ENCODE peak calls at places on chromosome 11, in ten cellular contexts. One of them, this sample, is unnamed. For H3K4me1, the result is how much of the 10 kb centered on the place peaks cover.

GRCh38 chr11:57597971-57598830 is 716 bp downstream of the SERPING1 start:
- DNase-seq in thyroid gland: peak
- DNase-seq in lower lobe of right lung: peak
- DNase-seq in neuronal stem cell: peak
- DNase-seq in transverse colon: peak
- DNase-seq in esophagus muscularis mucosa: no peak
- DNase-seq in hepatocyte: peak
- DNase-seq in CD8-positive, alpha-beta T cell: no peak
- DNase-seq in uterus: peak
- DNase-seq in GM23248: peak
- DNase-seq in this sample: peak

GRCh38 chr11:57471496-57471895 is 11.2 kb downstream of the RTN4RL2 start:
- DNase-seq in transverse colon: no peak
- DNase-seq in esophagus muscularis mucosa: no peak
- DNase-seq in lower lobe of right lung: no peak
- DNase-seq in GM23248: no peak
- DNase-seq in thyroid gland: no peak
- DNase-seq in hepatocyte: no peak
- DNase-seq in CD8-positive, alpha-beta T cell: no peak
- DNase-seq in neuronal stem cell: no peak
- DNase-seq in uterus: no peak
- DNase-seq in this sample: no peak

GRCh38 chr11:120710354-120711187 is 199.0 kb downstream of the GRIK4 start:
- DNase-seq in hepatocyte: peak
- DNase-seq in lower lobe of right lung: no peak
- DNase-seq in uterus: peak
- DNase-seq in esophagus muscularis mucosa: no peak
- DNase-seq in neuronal stem cell: peak
- DNase-seq in thyroid gland: no peak
- DNase-seq in CD8-positive, alpha-beta T cell: no peak
- DNase-seq in GM23248: peak
- DNase-seq in transverse colon: peak
- DNase-seq in this sample: peak

GRCh38 chr11:13284776-13285588 is 7.4 kb downstream of the BMAL1 start:
- DNase-seq in uterus: no peak
- DNase-seq in neuronal stem cell: no peak
- DNase-seq in GM23248: no peak
- DNase-seq in lower lobe of right lung: no peak
- DNase-seq in hepatocyte: no peak
- DNase-seq in esophagus muscularis mucosa: no peak
- DNase-seq in transverse colon: no peak
- DNase-seq in thyroid gland: no peak
- DNase-seq in CD8-positive, alpha-beta T cell: no peak
- DNase-seq in this sample: no peak

GRCh38 chr11:124788521-124788920 is 11.7 kb downstream of the MSANTD2 start:
- DNase-seq in CD8-positive, alpha-beta T cell: no peak
- DNase-seq in transverse colon: no peak
- DNase-seq in thyroid gland: no peak
- DNase-seq in esophagus muscularis mucosa: no peak
- DNase-seq in neuronal stem cell: no peak
- DNase-seq in GM23248: peak
- DNase-seq in hepatocyte: no peak
- DNase-seq in lower lobe of right lung: no peak
- DNase-seq in uterus: no peak
- DNase-seq in this sample: no peak

GRCh38 chr11:60145677-60146076 is 37.2 kb downstream of the MS4A6A start:
- DNase-seq in lower lobe of right lung: no peak
- DNase-seq in hepatocyte: no peak
- DNase-seq in uterus: no peak
- DNase-seq in esophagus muscularis mucosa: no peak
- DNase-seq in thyroid gland: no peak
- DNase-seq in GM23248: no peak
- DNase-seq in transverse colon: no peak
- DNase-seq in CD8-positive, alpha-beta T cell: no peak
- DNase-seq in neuronal stem cell: no peak
- DNase-seq in this sample: no peak

GRCh38 chr11:118291453-118291852 is 13.1 kb upstream of the CD3E start:
- DNase-seq in thyroid gland: no peak
- DNase-seq in GM23248: peak
- DNase-seq in CD8-positive, alpha-beta T cell: no peak
- DNase-seq in esophagus muscularis mucosa: no peak
- DNase-seq in uterus: no peak
- DNase-seq in transverse colon: no peak
- DNase-seq in lower lobe of right lung: no peak
- DNase-seq in neuronal stem cell: no peak
- DNase-seq in hepatocyte: no peak
- DNase-seq in this sample: no peak

GRCh38 chr11:4480577-4481539 is 1.6 kb upstream of the OR52K1 start:
- DNase-seq in lower lobe of right lung: no peak
- DNase-seq in GM23248: peak
- DNase-seq in transverse colon: no peak
- DNase-seq in esophagus muscularis mucosa: no peak
- DNase-seq in CD8-positive, alpha-beta T cell: no peak
- DNase-seq in neuronal stem cell: no peak
- DNase-seq in uterus: no peak
- DNase-seq in thyroid gland: no peak
- DNase-seq in hepatocyte: no peak
- DNase-seq in this sample: no peak

GRCh38 chr11:120131941-120132644 is 5.8 kb downstream of the TRIM29 start:
- DNase-seq in uterus: peak
- DNase-seq in CD8-positive, alpha-beta T cell: no peak
- DNase-seq in lower lobe of right lung: peak
- DNase-seq in neuronal stem cell: no peak
- DNase-seq in esophagus muscularis mucosa: no peak
- DNase-seq in hepatocyte: no peak
- DNase-seq in transverse colon: peak
- DNase-seq in GM23248: no peak
- DNase-seq in thyroid gland: no peak
- DNase-seq in this sample: peak

GRCh38 chr11:126700773-126701554 is 299.6 kb downstream of the KIRREL3 start:
- DNase-seq in neuronal stem cell: no peak
- DNase-seq in uterus: no peak
- DNase-seq in hepatocyte: no peak
- DNase-seq in CD8-positive, alpha-beta T cell: no peak
- DNase-seq in esophagus muscularis mucosa: no peak
- DNase-seq in lower lobe of right lung: no peak
- DNase-seq in transverse colon: no peak
- DNase-seq in thyroid gland: no peak
- DNase-seq in GM23248: peak
- DNase-seq in this sample: no peak

GRCh38 chr11:96391698-96392307 is 2.0 kb downstream of the JRKL start:
- DNase-seq in transverse colon: no peak
- DNase-seq in GM23248: peak
- DNase-seq in uterus: no peak
- DNase-seq in hepatocyte: no peak
- DNase-seq in neuronal stem cell: no peak
- DNase-seq in CD8-positive, alpha-beta T cell: no peak
- DNase-seq in esophagus muscularis mucosa: no peak
- DNase-seq in lower lobe of right lung: no peak
- DNase-seq in thyroid gland: no peak
- DNase-seq in this sample: no peak

GRCh38 chr11:120335928-120336640 is at the start of gene ARHGEF12:
- DNase-seq in uterus: peak
- DNase-seq in transverse colon: peak
- DNase-seq in lower lobe of right lung: peak
- DNase-seq in neuronal stem cell: peak
- DNase-seq in thyroid gland: peak
- DNase-seq in GM23248: peak
- DNase-seq in CD8-positive, alpha-beta T cell: peak
- DNase-seq in esophagus muscularis mucosa: peak
- DNase-seq in hepatocyte: peak
- DNase-seq in this sample: peak

GRCh38 chr11:116732740-116733385 is 39.9 kb downstream of the BUD13 start:
- DNase-seq in thyroid gland: peak
- DNase-seq in transverse colon: peak
- DNase-seq in uterus: peak
- DNase-seq in CD8-positive, alpha-beta T cell: peak
- DNase-seq in hepatocyte: peak
- DNase-seq in lower lobe of right lung: peak
- DNase-seq in GM23248: peak
- DNase-seq in neuronal stem cell: peak
- DNase-seq in esophagus muscularis mucosa: no peak
- DNase-seq in this sample: peak

GRCh38 chr11:1335811-1336761 is 26.7 kb upstream of the TOLLIP start:
- DNase-seq in CD8-positive, alpha-beta T cell: peak
- DNase-seq in lower lobe of right lung: peak
- DNase-seq in neuronal stem cell: peak
- DNase-seq in transverse colon: peak
- DNase-seq in uterus: peak
- DNase-seq in thyroid gland: peak
- DNase-seq in esophagus muscularis mucosa: peak
- DNase-seq in hepatocyte: peak
- DNase-seq in GM23248: peak
- DNase-seq in this sample: peak

GRCh38 chr11:63443714-63444113 is 47.3 kb downstream of the PLAAT5 start:
- DNase-seq in uterus: no peak
- DNase-seq in hepatocyte: no peak
- DNase-seq in neuronal stem cell: no peak
- DNase-seq in GM23248: no peak
- DNase-seq in lower lobe of right lung: no peak
- DNase-seq in transverse colon: no peak
- DNase-seq in thyroid gland: no peak
- DNase-seq in esophagus muscularis mucosa: no peak
- DNase-seq in CD8-positive, alpha-beta T cell: no peak
- DNase-seq in this sample: no peak

GRCh38 chr11:34890812-34891211 is 25.4 kb downstream of the APIP start:
- DNase-seq in uterus: no peak
- DNase-seq in neuronal stem cell: no peak
- DNase-seq in thyroid gland: no peak
- DNase-seq in esophagus muscularis mucosa: no peak
- DNase-seq in transverse colon: no peak
- DNase-seq in GM23248: peak
- DNase-seq in lower lobe of right lung: no peak
- DNase-seq in hepatocyte: peak
- DNase-seq in CD8-positive, alpha-beta T cell: no peak
- DNase-seq in this sample: no peak

GRCh38 chr11:107198490-107199007 is 180.3 kb upstream of the GUCY1A2 start:
- DNase-seq in hepatocyte: no peak
- DNase-seq in neuronal stem cell: no peak
- DNase-seq in lower lobe of right lung: no peak
- DNase-seq in CD8-positive, alpha-beta T cell: no peak
- DNase-seq in GM23248: no peak
- DNase-seq in transverse colon: no peak
- DNase-seq in uterus: no peak
- DNase-seq in esophagus muscularis mucosa: no peak
- DNase-seq in thyroid gland: no peak
- DNase-seq in this sample: no peak

GRCh38 chr11:14308114-14308896 is 50.7 kb downstream of the RRAS2 start:
- DNase-seq in lower lobe of right lung: no peak
- DNase-seq in GM23248: peak
- DNase-seq in esophagus muscularis mucosa: no peak
- DNase-seq in transverse colon: no peak
- DNase-seq in CD8-positive, alpha-beta T cell: no peak
- DNase-seq in hepatocyte: peak
- DNase-seq in thyroid gland: no peak
- DNase-seq in uterus: no peak
- DNase-seq in neuronal stem cell: no peak
- DNase-seq in this sample: no peak

GRCh38 chr11:61659413-61660196 is 20.6 kb upstream of the DAGLA start:
- DNase-seq in hepatocyte: no peak
- DNase-seq in neuronal stem cell: no peak
- DNase-seq in thyroid gland: no peak
- DNase-seq in esophagus muscularis mucosa: no peak
- DNase-seq in CD8-positive, alpha-beta T cell: no peak
- DNase-seq in GM23248: no peak
- DNase-seq in transverse colon: no peak
- DNase-seq in lower lobe of right lung: no peak
- DNase-seq in uterus: no peak
- DNase-seq in this sample: no peak

GRCh38 chr11:120031612-120032600 is 106.0 kb downstream of the TRIM29 start:
- DNase-seq in lower lobe of right lung: no peak
- DNase-seq in CD8-positive, alpha-beta T cell: no peak
- DNase-seq in hepatocyte: no peak
- DNase-seq in transverse colon: no peak
- DNase-seq in GM23248: no peak
- DNase-seq in esophagus muscularis mucosa: no peak
- DNase-seq in uterus: no peak
- DNase-seq in neuronal stem cell: no peak
- DNase-seq in thyroid gland: peak
- DNase-seq in this sample: no peak

GRCh38 chr11:17439316-17439782 is 37.3 kb downstream of the ABCC8 start:
- DNase-seq in uterus: no peak
- DNase-seq in neuronal stem cell: no peak
- DNase-seq in hepatocyte: peak
- DNase-seq in transverse colon: no peak
- DNase-seq in CD8-positive, alpha-beta T cell: no peak
- DNase-seq in lower lobe of right lung: no peak
- DNase-seq in GM23248: no peak
- DNase-seq in thyroid gland: peak
- DNase-seq in esophagus muscularis mucosa: no peak
- DNase-seq in this sample: no peak

GRCh38 chr11:11983427-11983826 is 25.0 kb downstream of the DKK3 start:
- DNase-seq in lower lobe of right lung: no peak
- DNase-seq in transverse colon: no peak
- DNase-seq in hepatocyte: no peak
- DNase-seq in CD8-positive, alpha-beta T cell: no peak
- DNase-seq in esophagus muscularis mucosa: no peak
- DNase-seq in thyroid gland: no peak
- DNase-seq in neuronal stem cell: no peak
- DNase-seq in uterus: no peak
- DNase-seq in GM23248: peak
- DNase-seq in this sample: no peak
- H3K4me1 ChIP-seq in lower lobe of right lung: under half
- H3K4me1 ChIP-seq in transverse colon: under half
- H3K4me1 ChIP-seq in hepatocyte: under half
- H3K4me1 ChIP-seq in CD8-positive, alpha-beta T cell: under half
- H3K4me1 ChIP-seq in esophagus muscularis mucosa: under half
- H3K4me1 ChIP-seq in thyroid gland: under half
- H3K4me1 ChIP-seq in neuronal stem cell: under half
- H3K4me1 ChIP-seq in uterus: under half
- H3K4me1 ChIP-seq in GM23248: half or more
- H3K4me1 ChIP-seq in this sample: under half

GRCh38 chr11:86138958-86139357 is 70.1 kb upstream of the PICALM start:
- DNase-seq in thyroid gland: no peak
- DNase-seq in transverse colon: no peak
- DNase-seq in neuronal stem cell: no peak
- DNase-seq in CD8-positive, alpha-beta T cell: no peak
- DNase-seq in GM23248: no peak
- DNase-seq in uterus: no peak
- DNase-seq in hepatocyte: no peak
- DNase-seq in esophagus muscularis mucosa: no peak
- DNase-seq in lower lobe of right lung: no peak
- DNase-seq in this sample: no peak
- H3K4me3 ChIP-seq in thyroid gland: no peak
- H3K4me3 ChIP-seq in transverse colon: no peak
- H3K4me3 ChIP-seq in neuronal stem cell: no peak
- H3K4me3 ChIP-seq in CD8-positive, alpha-beta T cell: no peak
- H3K4me3 ChIP-seq in GM23248: no peak
- H3K4me3 ChIP-seq in uterus: no peak
- H3K4me3 ChIP-seq in hepatocyte: no peak
- H3K4me3 ChIP-seq in esophagus muscularis mucosa: no peak
- H3K4me3 ChIP-seq in lower lobe of right lung: no peak
- H3K4me3 ChIP-seq in this sample: no peak

GRCh38 chr11:72413914-72414628 is 20.3 kb downstream of the CLPB start:
- DNase-seq in hepatocyte: peak
- DNase-seq in GM23248: peak
- DNase-seq in CD8-positive, alpha-beta T cell: peak
- DNase-seq in thyroid gland: peak
- DNase-seq in neuronal stem cell: peak
- DNase-seq in uterus: peak
- DNase-seq in transverse colon: peak
- DNase-seq in lower lobe of right lung: peak
- DNase-seq in esophagus muscularis mucosa: peak
- DNase-seq in this sample: peak
- H3K27ac ChIP-seq in hepatocyte: peak
- H3K27ac ChIP-seq in GM23248: no peak
- H3K27ac ChIP-seq in CD8-positive, alpha-beta T cell: no peak
- H3K27ac ChIP-seq in thyroid gland: peak
- H3K27ac ChIP-seq in neuronal stem cell: no peak
- H3K27ac ChIP-seq in uterus: no peak
- H3K27ac ChIP-seq in transverse colon: no peak
- H3K27ac ChIP-seq in lower lobe of right lung: peak
- H3K27ac ChIP-seq in esophagus muscularis mucosa: no peak
- H3K27ac ChIP-seq in this sample: peak

GRCh38 chr11:102467853-102468580 is 15.5 kb upstream of the TMEM123 start:
- DNase-seq in GM23248: no peak
- DNase-seq in esophagus muscularis mucosa: peak
- DNase-seq in lower lobe of right lung: no peak
- DNase-seq in hepatocyte: no peak
- DNase-seq in transverse colon: no peak
- DNase-seq in uterus: no peak
- DNase-seq in CD8-positive, alpha-beta T cell: no peak
- DNase-seq in neuronal stem cell: no peak
- DNase-seq in thyroid gland: no peak
- DNase-seq in this sample: no peak
- H3K4me1 ChIP-seq in GM23248: under half
- H3K4me1 ChIP-seq in esophagus muscularis mucosa: under half
- H3K4me1 ChIP-seq in lower lobe of right lung: under half
- H3K4me1 ChIP-seq in hepatocyte: under half
- H3K4me1 ChIP-seq in transverse colon: half or more
- H3K4me1 ChIP-seq in uterus: under half
- H3K4me1 ChIP-seq in CD8-positive, alpha-beta T cell: half or more
- H3K4me1 ChIP-seq in neuronal stem cell: under half
- H3K4me1 ChIP-seq in thyroid gland: under half
- H3K4me1 ChIP-seq in this sample: half or more